ENCODE peak calls at places on chromosomes 4 and X, in five cellular contexts. T, G, M, D and Z are unnamed samples.

GRCh38 chr4:112517067-112517588 is 1.1 kb upstream of the NEUROG2 start:
- DNase-seq in T (no peak), G (no peak), M (no peak), D (no peak), Z (no peak)

GRCh38 chr4:38385286-38386010 is 278.6 kb upstream of the KLF3 start:
- DNase-seq in T (no peak), G (no peak), M (peak; percentile 54), D (no peak), Z (no peak)

GRCh38 chrX:64205441-64205734 is at the start of gene AMER1:
- DNase-seq in T (no peak), G (no peak), M (peak; percentile 66), D (peak; percentile 38), Z (no peak)

GRCh38 chrX:130100180-130100579 is 10.1 kb downstream of the ELF4 start:
- DNase-seq in T (no peak), G (no peak), M (no peak), D (no peak), Z (no peak)

GRCh38 chr4:187124311-187124710 is 400.7 kb upstream of the FAT1 start:
- DNase-seq in T (no peak), G (no peak), M (no peak), D (no peak), Z (no peak)

GRCh38 chr4:7852568-7853185 is 87.0 kb downstream of the AFAP1 start:
- DNase-seq in T (peak; percentile 94), G (no peak), M (peak; percentile 63), D (no peak), Z (no peak)

GRCh38 chr4:86033171-86033570 is 326.7 kb downstream of the MAPK10 start:
- DNase-seq in T (peak; percentile 15), G (no peak), M (no peak), D (peak; percentile 55), Z (no peak)

GRCh38 chr4:100069207-100069606 is 119.1 kb upstream of the H2AZ1 start:
- DNase-seq in T (no peak), G (no peak), M (no peak), D (no peak), Z (no peak)

GRCh38 chr4:83329521-83330105 is 5.0 kb downstream of the HPSE start:
- DNase-seq in T (peak; percentile 12), G (no peak), M (peak; percentile 80), D (no peak), Z (no peak)

GRCh38 chr4:156503119-156503518 is 468.5 kb downstream of the PDGFC start:
- DNase-seq in T (no peak), G (no peak), M (no peak), D (no peak), Z (no peak)

GRCh38 chr4:149914521-149915115 is 99.0 kb upstream of the IQCM start:
- DNase-seq in T (peak; percentile 36), G (peak; percentile 8), M (peak; percentile 61), D (peak; percentile 27), Z (peak; percentile 29)

GRCh38 chr4:11368701-11369115 is 60.0 kb downstream of the HS3ST1 start:
- DNase-seq in T (no peak), G (no peak), M (no peak), D (no peak), Z (no peak)

GRCh38 chr4:147583876-147584275 is 33.3 kb upstream of the TMEM184C start:
- DNase-seq in T (no peak), G (no peak), M (no peak), D (no peak), Z (no peak)

GRCh38 chr4:2832309-2832980 is 11.2 kb upstream of the ADD1 start:
- DNase-seq in T (no peak), G (no peak), M (no peak), D (no peak), Z (no peak)

GRCh38 chr4:143352052-143352451 is 15.4 kb downstream of the GAB1 start:
- DNase-seq in T (no peak), G (peak; percentile 58), M (peak; percentile 52), D (peak; percentile 30), Z (no peak)

GRCh38 chrX:47321978-47322377 is 48.4 kb upstream of the ZNF157 start:
- DNase-seq in T (no peak), G (no peak), M (no peak), D (no peak), Z (no peak)

GRCh38 chrX:150329888-150330287 is 33.2 kb upstream of the MAMLD1 start:
- DNase-seq in T (peak; percentile 7), G (no peak), M (no peak), D (no peak), Z (no peak)

GRCh38 chrX:144616317-144616716 is 631.0 kb upstream of the SPANXN1 start:
- DNase-seq in T (no peak), G (no peak), M (no peak), D (no peak), Z (no peak)

GRCh38 chrX:54758114-54759055 is 39.7 kb downstream of the ITIH6 start:
- DNase-seq in T (no peak), G (no peak), M (no peak), D (no peak), Z (no peak)

GRCh38 chr4:153497988-153498967 is 32.1 kb downstream of the TMEM131L start:
- DNase-seq in T (no peak), G (no peak), M (no peak), D (no peak), Z (no peak)

GRCh38 chr4:40939826-40940225 is 190.1 kb downstream of the NSUN7 start:
- DNase-seq in T (no peak), G (no peak), M (no peak), D (no peak), Z (no peak)

GRCh38 chr4:136637071-136637777 is 895.1 kb downstream of the PCDH18 start:
- DNase-seq in T (no peak), G (no peak), M (peak; percentile 26), D (no peak), Z (no peak)

GRCh38 chr4:3321295-3321889 is 28.6 kb downstream of the RGS12 start:
- DNase-seq in T (no peak), G (no peak), M (no peak), D (peak; percentile 8), Z (no peak)

GRCh38 chr4:176393306-176394013 is 73.7 kb downstream of the SPCS3 start:
- DNase-seq in T (no peak), G (no peak), M (no peak), D (no peak), Z (no peak)

GRCh38 chr4:108115168-108115526 is 53.6 kb downstream of the LEF1 start:
- DNase-seq in T (no peak), G (no peak), M (no peak), D (no peak), Z (no peak)